ENCODE peak calls at places on chromosomes 13 and 19, in seven cellular contexts. G, Q, E, S, F, I and V are unnamed samples.

GRCh38 chr13:44422755-44423643 is 49.4 kb downstream of the SERP2 start:
- DNase-seq in G (no peak), Q (no peak), E (peak), S (no peak), F (no peak), I (peak), V (no peak)

GRCh38 chr19:33064778-33065550 is at the start of gene RHPN2:
- DNase-seq in G (peak), Q (peak), E (peak), S (peak), F (peak), I (peak), V (peak)

GRCh38 chr19:11273288-11273687 is 11.0 kb upstream of the DOCK6 start:
- DNase-seq in G (no peak), Q (no peak), E (no peak), S (no peak), F (no peak), I (no peak), V (no peak)

GRCh38 chr13:78660130-78660857 is 1.3 kb upstream of the OBI1 start:
- DNase-seq in G (peak), Q (no peak), E (no peak), S (no peak), F (peak), I (no peak), V (no peak)

GRCh38 chr13:20274466-20274865 is 42.3 kb upstream of the GJB6 start:
- DNase-seq in G (no peak), Q (peak), E (no peak), S (no peak), F (no peak), I (no peak), V (no peak)

GRCh38 chr19:42352216-42352892 is 26.9 kb downstream of the MEGF8 start:
- DNase-seq in G (no peak), Q (no peak), E (no peak), S (no peak), F (peak), I (no peak), V (no peak)

GRCh38 chr19:9917322-9917721 is 19.0 kb downstream of the OLFM2 start:
- DNase-seq in G (no peak), Q (peak), E (no peak), S (no peak), F (peak), I (peak), V (no peak)

GRCh38 chr13:30340367-30341184 is 33.2 kb upstream of the KATNAL1 start:
- DNase-seq in G (peak), Q (peak), E (peak), S (peak), F (peak), I (peak), V (no peak)

GRCh38 chr13:91238036-91238435 is 109.5 kb upstream of the MIR17HG start:
- DNase-seq in G (no peak), Q (no peak), E (no peak), S (no peak), F (no peak), I (no peak), V (no peak)

GRCh38 chr19:2014731-2015610 is 543 bp downstream of the BTBD2 start:
- DNase-seq in G (peak), Q (no peak), E (peak), S (no peak), F (no peak), I (no peak), V (no peak)

GRCh38 chr13:108610517-108610916 is 18.9 kb upstream of the MYO16 start:
- DNase-seq in G (no peak), Q (no peak), E (no peak), S (no peak), F (no peak), I (no peak), V (no peak)

GRCh38 chr13:108606424-108606823 is 23.0 kb upstream of the MYO16 start:
- DNase-seq in G (no peak), Q (no peak), E (no peak), S (no peak), F (no peak), I (no peak), V (no peak)

GRCh38 chr13:108615241-108615640 is 14.2 kb upstream of the MYO16 start:
- DNase-seq in G (no peak), Q (no peak), E (no peak), S (no peak), F (no peak), I (no peak), V (no peak)

DNA sequence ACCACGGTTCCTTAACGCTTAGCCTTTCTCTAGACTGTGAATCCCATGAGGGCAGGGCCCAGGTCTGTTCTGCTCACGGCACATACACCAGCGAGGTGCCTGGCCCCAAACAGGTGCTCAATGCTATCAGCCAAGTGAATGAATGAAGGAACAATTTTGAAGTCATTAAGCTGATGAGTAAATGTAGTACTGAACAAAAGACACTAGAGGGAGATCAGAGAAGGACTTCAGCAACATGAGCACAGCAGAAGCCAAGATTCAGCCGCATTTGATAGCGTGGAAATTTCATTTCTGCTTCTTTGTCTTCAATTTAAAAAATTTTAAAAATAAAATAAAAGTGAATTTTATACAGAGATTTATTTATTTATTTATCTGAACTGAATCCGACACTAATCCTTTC is 20.1 kb upstream of the MYO16 start:
- DNase-seq in G (no peak), Q (no peak), E (no peak), S (no peak), F (peak), I (no peak), V (no peak)
- TF ChIP-seq CTCF in G (peak), Q (peak), E (no peak), S (no peak), F (peak), I (peak), V (peak)

DNA sequence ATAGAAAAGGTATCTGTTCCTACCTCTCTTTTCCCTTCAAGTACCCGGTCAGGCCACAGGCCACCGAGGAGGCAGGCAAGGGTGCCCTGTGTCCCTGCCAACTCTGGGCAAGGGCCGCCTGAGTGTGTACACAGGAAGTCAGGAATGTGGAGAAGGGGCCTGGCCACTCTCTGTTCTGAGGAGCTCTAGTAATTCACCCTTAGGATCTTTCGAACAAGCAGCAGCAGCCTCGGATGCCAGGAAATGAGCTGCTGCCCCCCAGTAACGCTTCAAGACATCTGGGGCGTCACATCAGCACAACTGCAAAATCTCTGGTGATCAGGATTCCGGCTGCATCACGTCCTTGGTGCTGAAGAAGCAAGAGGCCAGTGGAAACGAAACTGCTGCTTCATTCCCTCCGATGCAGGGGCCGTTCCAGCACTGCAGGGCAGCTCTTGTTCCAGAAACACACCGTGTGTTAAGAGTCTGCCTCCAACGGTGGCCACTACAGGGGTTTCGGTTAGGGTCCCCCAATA is 2.0 kb downstream of the RAB20 start:
- DNase-seq in G (peak), Q (peak), E (peak), S (peak), F (peak), I (peak), V (peak)
- H3K4me3 ChIP-seq in G (peak), Q (peak), E (peak), S (peak), F (peak), I (no peak), V (peak)

GRCh38 chr19:51640371-51640770 is 6.3 kb downstream of the SIGLEC14 start:
- DNase-seq in G (no peak), Q (no peak), E (no peak), S (no peak), F (no peak), I (no peak), V (no peak)

GRCh38 chr19:51637362-51637978 is 7.3 kb upstream of the SIGLEC5 start:
- DNase-seq in G (no peak), Q (no peak), E (no peak), S (no peak), F (no peak), I (no peak), V (no peak)

GRCh38 chr19:51644636-51645271 is 1.9 kb downstream of the SIGLEC14 start:
- DNase-seq in G (no peak), Q (no peak), E (no peak), S (no peak), F (no peak), I (no peak), V (no peak)

GRCh38 chr19:51641648-51642047 is 5.0 kb downstream of the SIGLEC14 start:
- DNase-seq in G (no peak), Q (no peak), E (no peak), S (no peak), F (no peak), I (no peak), V (no peak)

DNA sequence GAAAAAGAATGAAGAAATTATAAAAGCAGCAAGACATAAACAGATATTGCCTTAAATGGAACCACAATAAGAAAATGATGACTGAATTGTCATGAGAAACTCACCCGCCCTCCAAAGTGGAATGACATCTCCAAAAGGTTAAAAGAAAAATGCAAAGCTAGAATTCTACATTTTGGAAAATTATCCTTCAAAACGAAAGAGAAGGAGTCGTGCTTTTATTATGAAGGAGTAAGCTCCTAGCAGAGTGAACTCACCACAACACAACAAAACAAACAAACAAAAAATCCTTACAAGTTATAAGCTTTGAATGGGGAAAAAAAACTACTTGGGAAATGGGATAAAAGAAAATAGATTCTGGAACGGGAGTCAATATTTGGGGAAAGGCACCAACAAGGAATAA is 6.7 kb downstream of the SIGLEC14 start:
- DNase-seq in G (no peak), Q (no peak), E (no peak), S (no peak), F (no peak), I (no peak), V (no peak)
- TF ChIP-seq CTCF in G (no peak), Q (no peak), E (no peak), S (no peak), F (no peak), I (no peak), V (no peak)

GRCh38 chr19:43634877-43635560 is 4.6 kb downstream of the CADM4 start:
- DNase-seq in G (no peak), Q (no peak), E (peak), S (no peak), F (peak), I (no peak), V (no peak)
- H3K4me3 ChIP-seq in G (peak), Q (no peak), E (peak), S (no peak), F (no peak), I (no peak), V (no peak)

DNA sequence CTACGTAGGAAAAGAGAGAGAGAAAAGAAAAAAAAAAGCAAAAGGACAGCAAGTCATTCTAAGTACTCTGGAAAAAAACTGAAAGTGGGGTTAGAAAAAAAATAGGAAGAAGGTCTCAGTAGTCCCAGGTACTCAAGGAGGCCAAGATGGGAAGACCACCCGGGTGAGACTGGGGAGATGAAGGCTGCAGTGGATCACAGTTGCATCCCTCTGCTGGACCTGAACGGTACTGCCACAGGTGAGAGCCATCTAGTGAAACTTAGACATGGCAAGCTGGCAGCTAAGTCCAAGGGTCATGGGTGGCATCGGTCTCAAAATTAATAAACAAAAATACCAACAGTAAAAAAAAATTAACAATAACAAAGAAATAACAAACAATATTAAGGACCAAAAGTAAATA is 41.0 kb upstream of the ZNF91 start:
- DNase-seq in G (no peak), Q (no peak), E (no peak), S (no peak), F (no peak), I (no peak), V (no peak)
- TF ChIP-seq CTCF in G (peak), Q (peak), E (no peak), S (no peak), F (no peak), I (peak), V (no peak)